ENCODE peak calls at places on chromosomes 6 and 20, in seven cellular contexts. Z is CD8-positive, alpha-beta memory T cell; H is CD4-positive, CD25-positive, alpha-beta regulatory T cell; Y is LHCN-M2; C is ELR; J is stomach; I is upper lobe of left lung. D is an unnamed sample.

GRCh38 chr6:96837138-96837971 is at the start of gene GPR63:
- DNase-seq in Z (peak), H (peak), Y (peak), C (peak), J (peak), I (peak), D (peak)

GRCh38 chr6:30893666-30894065 is 9.3 kb downstream of the DDR1 start:
- DNase-seq in Z (no peak), H (no peak), Y (no peak), C (no peak), J (no peak), I (no peak), D (no peak)

GRCh38 chr6:146851837-146852236 is 253.1 kb downstream of the ADGB start:
- DNase-seq in Z (no peak), H (no peak), Y (peak), C (peak), J (no peak), I (no peak), D (no peak)

GRCh38 chr6:116764557-116764960 is 960 bp downstream of the FAM162B start:
- DNase-seq in Z (no peak), H (no peak), Y (no peak), C (peak), J (no peak), I (no peak), D (no peak)

GRCh38 chr20:24991897-24992419 is 593 bp downstream of the APMAP start:
- DNase-seq in Z (no peak), H (peak), Y (peak), C (peak), J (peak), I (peak), D (peak)

GRCh38 chr6:160990847-160991410 is 640 bp upstream of the MAP3K4 start:
- DNase-seq in Z (no peak), H (no peak), Y (no peak), C (no peak), J (no peak), I (no peak), D (no peak)

GRCh38 chr6:35907750-35908149 is 13.1 kb downstream of the SRPK1 start:
- DNase-seq in Z (no peak), H (no peak), Y (no peak), C (no peak), J (no peak), I (no peak), D (no peak)

GRCh38 chr6:148835920-148836441 is 89.2 kb downstream of the UST start:
- DNase-seq in Z (no peak), H (peak), Y (no peak), C (peak), J (no peak), I (no peak), D (no peak)

GRCh38 chr20:41327178-41327577 is 9.6 kb upstream of the ZHX3 start:
- DNase-seq in Z (no peak), H (no peak), Y (no peak), C (no peak), J (no peak), I (no peak), D (no peak)

GRCh38 chr6:163926642-163927041 is 512.1 kb downstream of the QKI start:
- DNase-seq in Z (no peak), H (no peak), Y (no peak), C (no peak), J (no peak), I (no peak), D (no peak)

GRCh38 chr6:82362868-82363267 is 749 bp upstream of the TPBG start:
- DNase-seq in Z (no peak), H (no peak), Y (no peak), C (peak), J (no peak), I (no peak), D (no peak)

GRCh38 chr20:35134900-35135299 is 12.2 kb downstream of the EDEM2 start:
- DNase-seq in Z (no peak), H (no peak), Y (no peak), C (no peak), J (no peak), I (no peak), D (no peak)

GRCh38 chr6:108477034-108477433 is 83.7 kb upstream of the FOXO3 start:
- DNase-seq in Z (no peak), H (no peak), Y (no peak), C (no peak), J (no peak), I (no peak), D (no peak)

GRCh38 chr20:58457083-58457680 is 58.0 kb downstream of the APCDD1L start:
- DNase-seq in Z (no peak), H (no peak), Y (no peak), C (peak), J (no peak), I (no peak), D (no peak)

GRCh38 chr6:25050356-25050755 is 114.6 kb upstream of the RIPOR2 start:
- DNase-seq in Z (peak), H (peak), Y (peak), C (peak), J (no peak), I (peak), D (peak)

GRCh38 chr6:36120979-36121706 is 9.2 kb upstream of the MAPK13 start:
- DNase-seq in Z (peak), H (peak), Y (no peak), C (peak), J (peak), I (peak), D (peak)

GRCh38 chr20:16273812-16274560 is 299.3 kb downstream of the KIF16B start:
- DNase-seq in Z (no peak), H (no peak), Y (no peak), C (no peak), J (no peak), I (no peak), D (no peak)

GRCh38 chr6:104095661-104096416 is 763.9 kb downstream of the HACE1 start:
- DNase-seq in Z (no peak), H (no peak), Y (no peak), C (no peak), J (no peak), I (no peak), D (no peak)

GRCh38 chr6:125924697-125925358 is 31.7 kb upstream of the HINT3 start:
- DNase-seq in Z (no peak), H (no peak), Y (no peak), C (no peak), J (no peak), I (no peak), D (no peak)

GRCh38 chr6:44594471-44594870 is 207.0 kb downstream of the CDC5L start:
- DNase-seq in Z (no peak), H (no peak), Y (peak), C (no peak), J (no peak), I (no peak), D (no peak)

GRCh38 chr20:31910071-31910803 is 39.8 kb downstream of the TTLL9 start:
- DNase-seq in Z (no peak), H (no peak), Y (no peak), C (no peak), J (no peak), I (no peak), D (no peak)

GRCh38 chr6:30740993-30741784 is 1.3 kb downstream of the FLOT1 start:
- DNase-seq in Z (no peak), H (no peak), Y (no peak), C (no peak), J (no peak), I (no peak), D (no peak)

GRCh38 chr20:53099851-53100250 is 127.7 kb downstream of the TSHZ2 start:
- DNase-seq in Z (no peak), H (no peak), Y (no peak), C (no peak), J (no peak), I (no peak), D (no peak)

GRCh38 chr6:104814743-104815142 is 45.0 kb downstream of the HACE1 start:
- DNase-seq in Z (no peak), H (no peak), Y (no peak), C (no peak), J (no peak), I (no peak), D (no peak)

GRCh38 chr6:101150226-101150625 is 243.3 kb upstream of the GRIK2 start:
- DNase-seq in Z (no peak), H (no peak), Y (no peak), C (no peak), J (no peak), I (no peak), D (no peak)

GRCh38 chr6:7730852-7731251 is 5.0 kb downstream of the BMP6 start:
- DNase-seq in Z (no peak), H (no peak), Y (peak), C (peak), J (no peak), I (no peak), D (no peak)

GRCh38 chr20:25695532-25696383 is 895 bp downstream of the ZNF337 start:
- DNase-seq in Z (no peak), H (no peak), Y (peak), C (peak), J (no peak), I (no peak), D (peak)

GRCh38 chr20:34311118-34312023 is 8.2 kb upstream of the AHCY start:
- DNase-seq in Z (no peak), H (no peak), Y (no peak), C (peak), J (peak), I (no peak), D (peak)

GRCh38 chr20:34083137-34083536 is 28.9 kb downstream of the EIF2S2 start:
- DNase-seq in Z (no peak), H (no peak), Y (peak), C (peak), J (peak), I (peak), D (peak)

GRCh38 chr6:111610548-111611172 is 5.0 kb upstream of the TRAF3IP2 start:
- DNase-seq in Z (no peak), H (no peak), Y (no peak), C (no peak), J (no peak), I (no peak), D (peak)